ENCODE peak calls at places on chromosomes 3 and 15, in nine cellular contexts. T is Ammon's horn, Y is upper lobe of right lung, G is NCI-H1436, D is NCI-H524 treated with DMSO at 0.1 percent for 48 hours, V is NCI-H1092, J is left ventricle myocardium superior, S is H9, I is T-helper 17 cell. U is an unnamed sample.

GRCh38 chr3:145678401-145678800 is 482.6 kb downstream of the PLOD2 start:
- DNase-seq in T (no peak), Y (no peak), J (no peak), D (no peak), S (no peak), I (no peak), G (no peak), V (no peak), U (no peak)

GRCh38 chr3:124063168-124063909 is 71.4 kb upstream of the ROPN1 start:
- DNase-seq in D (peak), T (no peak), J (no peak), G (no peak), S (no peak), Y (no peak), I (no peak), V (peak), U (no peak)

GRCh38 chr3:155605571-155605970 is 139.3 kb downstream of the PLCH1 start:
- DNase-seq in Y (no peak), I (no peak), J (no peak), T (no peak), S (no peak), V (no peak), G (no peak), D (no peak), U (no peak)

GRCh38 chr15:76206325-76206976 is 104.8 kb downstream of the ETFA start:
- DNase-seq in V (peak), S (no peak), G (peak), J (peak), Y (peak), I (no peak), D (no peak), T (peak), U (no peak)

GRCh38 chr3:155232605-155233004 is 60.9 kb downstream of the STRIT1 start:
- DNase-seq in S (no peak), I (no peak), J (peak), G (no peak), Y (no peak), D (no peak), T (no peak), V (no peak), U (no peak)

GRCh38 chr3:10836676-10837075 is 20.6 kb downstream of the SLC6A11 start:
- DNase-seq in G (no peak), Y (no peak), D (no peak), T (no peak), S (no peak), I (no peak), V (no peak), J (no peak), U (no peak)

GRCh38 chr3:59783468-59783988 is 733.7 kb upstream of the CFAP20DC start:
- DNase-seq in T (no peak), G (no peak), I (no peak), Y (no peak), D (no peak), J (no peak), S (no peak), V (no peak), U (no peak)

GRCh38 chr3:137039570-137039969 is 81.8 kb downstream of the IL20RB start:
- DNase-seq in T (no peak), V (no peak), I (no peak), Y (no peak), G (no peak), D (no peak), J (no peak), S (no peak), U (no peak)

GRCh38 chr3:67018789-67019525 is 20.9 kb downstream of the KBTBD8 start:
- DNase-seq in V (no peak), Y (no peak), G (no peak), D (no peak), T (no peak), J (no peak), I (no peak), S (no peak), U (no peak)

GRCh38 chr3:183008799-183009198 is 28.5 kb upstream of the DCUN1D1 start:
- DNase-seq in D (no peak), S (no peak), J (no peak), V (no peak), I (no peak), Y (no peak), G (no peak), T (no peak), U (no peak)

GRCh38 chr3:25074151-25074550 is 353.9 kb upstream of the RARB start:
- DNase-seq in V (no peak), T (no peak), J (no peak), D (no peak), S (no peak), Y (no peak), I (no peak), G (no peak), U (no peak)

GRCh38 chr3:155745795-155746550 is 1.1 kb upstream of the PLCH1 start:
- DNase-seq in Y (peak), I (no peak), T (peak), G (peak), V (peak), D (peak), S (peak), J (peak), U (no peak)

GRCh38 chr3:171192176-171192854 is 165.8 kb upstream of the SLC2A2 start:
- DNase-seq in G (no peak), D (no peak), T (no peak), S (no peak), Y (no peak), V (peak), I (no peak), J (no peak), U (no peak)

GRCh38 chr3:197378987-197379718 is 80.7 kb upstream of the DLG1 start:
- DNase-seq in I (no peak), D (peak), S (no peak), T (no peak), G (no peak), Y (no peak), V (no peak), J (no peak), U (no peak)

GRCh38 chr3:22284559-22284958 is 533.5 kb upstream of the ZNF385D start:
- DNase-seq in Y (no peak), J (no peak), I (no peak), V (no peak), G (no peak), D (no peak), S (no peak), T (no peak), U (no peak)

GRCh38 chr15:92613841-92614240 is 41.7 kb downstream of the FAM174B start:
- DNase-seq in S (no peak), Y (peak), V (no peak), J (no peak), T (no peak), G (no peak), I (no peak), D (no peak), U (no peak)

GRCh38 chr3:98800401-98800800 is 37.3 kb downstream of the ST3GAL6 start:
- DNase-seq in D (no peak), I (no peak), T (no peak), Y (no peak), G (no peak), J (no peak), S (no peak), V (no peak), U (no peak)

GRCh38 chr15:62752687-62753517 is 289.6 kb upstream of the TPM1 start:
- DNase-seq in J (no peak), S (no peak), Y (no peak), T (no peak), G (no peak), V (no peak), I (no peak), D (no peak), U (no peak)

GRCh38 chr15:43441316-43441715 is 51.6 kb downstream of the TP53BP1 start:
- DNase-seq in I (no peak), S (no peak), V (no peak), T (peak), G (peak), J (no peak), Y (no peak), D (no peak), U (no peak)

GRCh38 chr15:23616536-23616935 is 31.1 kb downstream of the MAGEL2 start:
- DNase-seq in S (no peak), I (no peak), D (no peak), J (no peak), T (no peak), V (no peak), G (no peak), Y (no peak), U (no peak)

GRCh38 chr3:48402281-48402732 is 27.6 kb downstream of the PLXNB1 start:
- DNase-seq in J (peak), D (no peak), Y (peak), T (peak), G (no peak), S (no peak), V (no peak), I (no peak), U (no peak)

GRCh38 chr3:23615068-23615467 is 190.7 kb upstream of the UBE2E1 start:
- DNase-seq in J (no peak), D (no peak), V (no peak), S (no peak), G (no peak), Y (no peak), T (no peak), I (no peak), U (no peak)

GRCh38 chr3:151548206-151548605 is 87.3 kb upstream of the IGSF10 start:
- DNase-seq in S (no peak), T (no peak), I (no peak), D (no peak), Y (no peak), J (no peak), V (no peak), G (peak), U (no peak)

GRCh38 chr15:89575656-89576416 is 567 bp downstream of the TICRR start:
- DNase-seq in I (no peak), Y (no peak), S (peak), G (no peak), J (no peak), D (no peak), V (no peak), T (no peak), U (no peak)

GRCh38 chr3:157294444-157294843 is 134.5 kb upstream of the CCNL1 start:
- DNase-seq in Y (no peak), D (no peak), S (no peak), G (no peak), I (no peak), T (no peak), V (no peak), J (no peak), U (no peak)

GRCh38 chr3:38649500-38650247 is at the start of gene SCN5A:
- DNase-seq in I (peak), G (peak), T (no peak), D (no peak), V (no peak), S (peak), J (peak), Y (peak), U (peak)

GRCh38 chr15:31740203-31740602 is 290.1 kb upstream of the CHRNA7 start:
- DNase-seq in S (peak), G (peak), V (no peak), D (peak), T (peak), I (no peak), J (no peak), Y (no peak), U (no peak)

GRCh38 chr3:111473550-111473949 is 68.4 kb upstream of the CD96 start:
- DNase-seq in I (no peak), J (no peak), G (no peak), D (no peak), S (peak), T (no peak), V (no peak), Y (no peak), U (no peak)

GRCh38 chr15:28876131-28876844 is 9.5 kb upstream of the APBA2 start:
- DNase-seq in Y (no peak), V (no peak), S (peak), I (no peak), D (no peak), J (no peak), T (peak), G (no peak), U (no peak)

GRCh38 chr15:90807074-90807646 is 61.2 kb upstream of the FURIN start:
- DNase-seq in S (no peak), Y (no peak), D (no peak), G (no peak), I (no peak), V (no peak), J (no peak), T (no peak), U (no peak)

GRCh38 chr3:141102372-141102771 is 51.2 kb downstream of the SPSB4 start:
- DNase-seq in D (no peak), I (no peak), J (no peak), V (no peak), S (no peak), G (no peak), Y (no peak), T (no peak), U (no peak)

GRCh38 chr3:96354742-96355141 is 459.7 kb upstream of the EPHA6 start:
- DNase-seq in S (no peak), D (no peak), Y (no peak), G (no peak), V (no peak), I (no peak), T (no peak), J (no peak), U (no peak)

GRCh38 chr15:31304736-31305365 is 21.8 kb upstream of the KLF13 start:
- DNase-seq in D (no peak), Y (peak), S (no peak), T (peak), V (peak), G (peak), J (no peak), I (no peak), U (no peak)

GRCh38 chr3:115436767-115437301 is 186.5 kb upstream of the GAP43 start:
- DNase-seq in I (no peak), G (no peak), Y (no peak), S (peak), J (no peak), V (no peak), D (no peak), T (no peak), U (no peak)

GRCh38 chr15:92158426-92158825 is 235.3 kb upstream of the ST8SIA2 start:
- DNase-seq in S (peak), J (no peak), D (no peak), G (no peak), Y (no peak), V (no peak), I (no peak), T (no peak), U (no peak)

U was measured in T-helper 22 cell.